ENCODE peak calls at places on chromosomes 6 and 20, in eight cellular contexts. One of them, this sample, is unnamed. For H3K27me3, the result is how much of the 10 kb centered on the place peaks cover.

GRCh38 chr6:3322366-3322890 is 63.7 kb downstream of the PSMG4 start:
- DNase-seq in ovary: no peak
- DNase-seq in stomach: no peak
- DNase-seq in brain microvascular endothelial cell: no peak
- DNase-seq in PC-9: no peak
- DNase-seq in sigmoid colon: no peak
- DNase-seq in IMR-90: no peak
- DNase-seq in transverse colon: no peak
- DNase-seq in this sample: no peak

GRCh38 chr20:21640556-21640955 is 64.9 kb upstream of the PAX1 start:
- DNase-seq in ovary: no peak
- DNase-seq in stomach: no peak
- DNase-seq in brain microvascular endothelial cell: no peak
- DNase-seq in PC-9: peak
- DNase-seq in sigmoid colon: no peak
- DNase-seq in IMR-90: no peak
- DNase-seq in transverse colon: no peak
- DNase-seq in this sample: no peak

GRCh38 chr20:42739692-42740091 is 450.0 kb downstream of the PTPRT start:
- DNase-seq in ovary: no peak
- DNase-seq in stomach: no peak
- DNase-seq in brain microvascular endothelial cell: no peak
- DNase-seq in PC-9: no peak
- DNase-seq in sigmoid colon: no peak
- DNase-seq in IMR-90: no peak
- DNase-seq in transverse colon: no peak
- DNase-seq in this sample: no peak

GRCh38 chr20:63067266-63067635 is 60.5 kb upstream of the BHLHE23 start:
- DNase-seq in ovary: no peak
- DNase-seq in stomach: no peak
- DNase-seq in brain microvascular endothelial cell: no peak
- DNase-seq in PC-9: no peak
- DNase-seq in sigmoid colon: peak
- DNase-seq in IMR-90: no peak
- DNase-seq in transverse colon: no peak
- DNase-seq in this sample: no peak

GRCh38 chr20:48656661-48657211 is 171.1 kb downstream of the PREX1 start:
- DNase-seq in ovary: no peak
- DNase-seq in stomach: peak
- DNase-seq in brain microvascular endothelial cell: no peak
- DNase-seq in PC-9: peak
- DNase-seq in sigmoid colon: no peak
- DNase-seq in IMR-90: no peak
- DNase-seq in transverse colon: no peak
- DNase-seq in this sample: no peak

GRCh38 chr6:37547564-37548061 is 47.9 kb upstream of the CCDC167 start:
- DNase-seq in ovary: no peak
- DNase-seq in stomach: no peak
- DNase-seq in brain microvascular endothelial cell: peak
- DNase-seq in PC-9: peak
- DNase-seq in sigmoid colon: no peak
- DNase-seq in IMR-90: peak
- DNase-seq in transverse colon: no peak
- DNase-seq in this sample: no peak

GRCh38 chr6:27495386-27496135 is 22.7 kb upstream of the ZNF184 start:
- DNase-seq in ovary: peak
- DNase-seq in stomach: no peak
- DNase-seq in brain microvascular endothelial cell: peak
- DNase-seq in PC-9: peak
- DNase-seq in sigmoid colon: no peak
- DNase-seq in IMR-90: peak
- DNase-seq in transverse colon: no peak
- DNase-seq in this sample: no peak

GRCh38 chr6:111129003-111129402 is 41.7 kb downstream of the SLC16A10 start:
- DNase-seq in ovary: peak
- DNase-seq in stomach: peak
- DNase-seq in brain microvascular endothelial cell: no peak
- DNase-seq in PC-9: no peak
- DNase-seq in sigmoid colon: peak
- DNase-seq in IMR-90: no peak
- DNase-seq in transverse colon: no peak
- DNase-seq in this sample: no peak

GRCh38 chr6:113713665-113714064 is 143.5 kb upstream of the MARCKS start:
- DNase-seq in ovary: no peak
- DNase-seq in stomach: no peak
- DNase-seq in brain microvascular endothelial cell: no peak
- DNase-seq in PC-9: no peak
- DNase-seq in sigmoid colon: no peak
- DNase-seq in IMR-90: no peak
- DNase-seq in transverse colon: no peak
- DNase-seq in this sample: no peak

GRCh38 chr6:43873806-43874714 is 104.0 kb downstream of the VEGFA start:
- DNase-seq in ovary: no peak
- DNase-seq in stomach: peak
- DNase-seq in brain microvascular endothelial cell: no peak
- DNase-seq in PC-9: peak
- DNase-seq in sigmoid colon: no peak
- DNase-seq in IMR-90: no peak
- DNase-seq in transverse colon: peak
- DNase-seq in this sample: no peak

GRCh38 chr6:7402746-7403145 is 13.1 kb downstream of the RIOK1 start:
- DNase-seq in ovary: no peak
- DNase-seq in stomach: no peak
- DNase-seq in brain microvascular endothelial cell: no peak
- DNase-seq in PC-9: no peak
- DNase-seq in sigmoid colon: no peak
- DNase-seq in IMR-90: no peak
- DNase-seq in transverse colon: no peak
- DNase-seq in this sample: no peak

GRCh38 chr20:33166533-33167113 is 1.3 kb upstream of the BPIFA2 start:
- DNase-seq in ovary: no peak
- DNase-seq in stomach: no peak
- DNase-seq in brain microvascular endothelial cell: no peak
- DNase-seq in PC-9: no peak
- DNase-seq in sigmoid colon: no peak
- DNase-seq in IMR-90: no peak
- DNase-seq in transverse colon: no peak
- DNase-seq in this sample: no peak

GRCh38 chr6:43749461-43749860 is 20.6 kb upstream of the VEGFA start:
- DNase-seq in ovary: no peak
- DNase-seq in stomach: no peak
- DNase-seq in brain microvascular endothelial cell: no peak
- DNase-seq in PC-9: no peak
- DNase-seq in sigmoid colon: no peak
- DNase-seq in IMR-90: no peak
- DNase-seq in transverse colon: no peak
- DNase-seq in this sample: no peak

GRCh38 chr6:5906842-5907241 is 99.9 kb downstream of the NRN1 start:
- DNase-seq in ovary: no peak
- DNase-seq in stomach: no peak
- DNase-seq in brain microvascular endothelial cell: no peak
- DNase-seq in PC-9: no peak
- DNase-seq in sigmoid colon: no peak
- DNase-seq in IMR-90: no peak
- DNase-seq in transverse colon: no peak
- DNase-seq in this sample: no peak

GRCh38 chr20:33790571-33790970 is 20.6 kb upstream of the CHMP4B start:
- DNase-seq in ovary: no peak
- DNase-seq in stomach: peak
- DNase-seq in brain microvascular endothelial cell: no peak
- DNase-seq in PC-9: peak
- DNase-seq in sigmoid colon: peak
- DNase-seq in IMR-90: no peak
- DNase-seq in transverse colon: peak
- DNase-seq in this sample: no peak

GRCh38 chr20:25116746-25117457 is 35.0 kb upstream of the VSX1 start:
- DNase-seq in ovary: no peak
- DNase-seq in stomach: no peak
- DNase-seq in brain microvascular endothelial cell: no peak
- DNase-seq in PC-9: no peak
- DNase-seq in sigmoid colon: no peak
- DNase-seq in IMR-90: no peak
- DNase-seq in transverse colon: no peak
- DNase-seq in this sample: no peak

GRCh38 chr6:54286141-54286540 is 22.1 kb upstream of the TINAG start:
- DNase-seq in ovary: no peak
- DNase-seq in stomach: no peak
- DNase-seq in brain microvascular endothelial cell: no peak
- DNase-seq in PC-9: no peak
- DNase-seq in sigmoid colon: no peak
- DNase-seq in IMR-90: no peak
- DNase-seq in transverse colon: no peak
- DNase-seq in this sample: no peak

GRCh38 chr6:100803264-100803663 is 77.9 kb downstream of the ASCC3 start:
- DNase-seq in ovary: no peak
- DNase-seq in stomach: no peak
- DNase-seq in brain microvascular endothelial cell: no peak
- DNase-seq in PC-9: no peak
- DNase-seq in sigmoid colon: no peak
- DNase-seq in IMR-90: no peak
- DNase-seq in transverse colon: no peak
- DNase-seq in this sample: no peak

GRCh38 chr6:105789935-105790334 is 296.2 kb upstream of the PRDM1 start:
- DNase-seq in ovary: no peak
- DNase-seq in stomach: no peak
- DNase-seq in brain microvascular endothelial cell: no peak
- DNase-seq in PC-9: no peak
- DNase-seq in sigmoid colon: no peak
- DNase-seq in IMR-90: no peak
- DNase-seq in transverse colon: no peak
- DNase-seq in this sample: no peak

GRCh38 chr6:37514377-37514776 is 14.7 kb upstream of the CCDC167 start:
- DNase-seq in ovary: no peak
- DNase-seq in stomach: no peak
- DNase-seq in brain microvascular endothelial cell: peak
- DNase-seq in PC-9: no peak
- DNase-seq in sigmoid colon: no peak
- DNase-seq in IMR-90: peak
- DNase-seq in transverse colon: no peak
- DNase-seq in this sample: peak

GRCh38 chr6:11202513-11203305 is 29.8 kb downstream of the NEDD9 start:
- DNase-seq in ovary: no peak
- DNase-seq in stomach: no peak
- DNase-seq in brain microvascular endothelial cell: no peak
- DNase-seq in PC-9: no peak
- DNase-seq in sigmoid colon: no peak
- DNase-seq in IMR-90: peak
- DNase-seq in transverse colon: no peak
- DNase-seq in this sample: no peak

GRCh38 chr6:34027445-34027936 is 118.4 kb downstream of the GRM4 start:
- DNase-seq in ovary: peak
- DNase-seq in stomach: peak
- DNase-seq in brain microvascular endothelial cell: no peak
- DNase-seq in PC-9: peak
- DNase-seq in sigmoid colon: no peak
- DNase-seq in IMR-90: peak
- DNase-seq in transverse colon: peak
- DNase-seq in this sample: peak

GRCh38 chr6:24777227-24777626 is 2.5 kb downstream of the GMNN start:
- DNase-seq in ovary: no peak
- DNase-seq in stomach: no peak
- DNase-seq in brain microvascular endothelial cell: no peak
- DNase-seq in PC-9: no peak
- DNase-seq in sigmoid colon: no peak
- DNase-seq in IMR-90: no peak
- DNase-seq in transverse colon: no peak
- DNase-seq in this sample: no peak

GRCh38 chr6:169805242-169805838 is 53.9 kb downstream of the ERMARD start:
- DNase-seq in ovary: no peak
- DNase-seq in stomach: no peak
- DNase-seq in brain microvascular endothelial cell: no peak
- DNase-seq in PC-9: no peak
- DNase-seq in sigmoid colon: no peak
- DNase-seq in IMR-90: no peak
- DNase-seq in transverse colon: no peak
- DNase-seq in this sample: no peak
- H3K27ac ChIP-seq in ovary: no peak
- H3K27ac ChIP-seq in stomach: no peak
- H3K27ac ChIP-seq in brain microvascular endothelial cell: no peak
- H3K27ac ChIP-seq in PC-9: no peak
- H3K27ac ChIP-seq in sigmoid colon: no peak
- H3K27ac ChIP-seq in IMR-90: no peak
- H3K27ac ChIP-seq in transverse colon: no peak
- H3K27ac ChIP-seq in this sample: no peak

GRCh38 chr20:64168381-64169088 is 4.3 kb downstream of the MYT1 start:
- DNase-seq in ovary: no peak
- DNase-seq in stomach: no peak
- DNase-seq in brain microvascular endothelial cell: no peak
- DNase-seq in PC-9: no peak
- DNase-seq in sigmoid colon: no peak
- DNase-seq in IMR-90: no peak
- DNase-seq in transverse colon: no peak
- DNase-seq in this sample: no peak
- H3K4me3 ChIP-seq in ovary: no peak
- H3K4me3 ChIP-seq in stomach: no peak
- H3K4me3 ChIP-seq in brain microvascular endothelial cell: no peak
- H3K4me3 ChIP-seq in PC-9: no peak
- H3K4me3 ChIP-seq in sigmoid colon: no peak
- H3K4me3 ChIP-seq in IMR-90: no peak
- H3K4me3 ChIP-seq in transverse colon: no peak
- H3K4me3 ChIP-seq in this sample: no peak

DNA sequence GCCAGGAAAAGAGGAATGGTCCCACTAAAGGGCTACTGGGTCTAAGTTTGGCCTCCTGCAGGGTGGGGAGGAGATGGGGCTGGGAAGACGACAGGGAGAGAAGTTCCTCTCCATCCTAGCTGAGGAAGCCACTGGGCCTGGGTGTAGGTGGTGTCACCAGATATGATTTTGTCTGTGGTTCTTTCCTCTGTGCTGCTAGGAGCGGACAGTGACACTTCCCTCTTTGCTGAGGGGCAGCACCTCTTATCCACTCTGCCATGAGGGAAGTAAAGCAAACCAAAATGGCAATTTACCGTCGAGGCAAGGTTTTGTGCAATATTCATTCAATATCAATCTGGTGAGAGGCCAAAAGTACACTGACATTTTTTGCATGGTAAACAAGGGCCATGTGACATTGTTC is 33.0 kb upstream of the NR2E1 start:
- DNase-seq in ovary: no peak
- DNase-seq in stomach: no peak
- DNase-seq in brain microvascular endothelial cell: no peak
- DNase-seq in PC-9: no peak
- DNase-seq in sigmoid colon: no peak
- DNase-seq in IMR-90: no peak
- DNase-seq in transverse colon: no peak
- DNase-seq in this sample: no peak
- H3K27me3 ChIP-seq in ovary: under half
- H3K27me3 ChIP-seq in stomach: under half
- H3K27me3 ChIP-seq in brain microvascular endothelial cell: under half
- H3K27me3 ChIP-seq in PC-9: under half
- H3K27me3 ChIP-seq in sigmoid colon: under half
- H3K27me3 ChIP-seq in IMR-90: under half
- H3K27me3 ChIP-seq in transverse colon: half or more
- H3K27me3 ChIP-seq in this sample: under half

DNA sequence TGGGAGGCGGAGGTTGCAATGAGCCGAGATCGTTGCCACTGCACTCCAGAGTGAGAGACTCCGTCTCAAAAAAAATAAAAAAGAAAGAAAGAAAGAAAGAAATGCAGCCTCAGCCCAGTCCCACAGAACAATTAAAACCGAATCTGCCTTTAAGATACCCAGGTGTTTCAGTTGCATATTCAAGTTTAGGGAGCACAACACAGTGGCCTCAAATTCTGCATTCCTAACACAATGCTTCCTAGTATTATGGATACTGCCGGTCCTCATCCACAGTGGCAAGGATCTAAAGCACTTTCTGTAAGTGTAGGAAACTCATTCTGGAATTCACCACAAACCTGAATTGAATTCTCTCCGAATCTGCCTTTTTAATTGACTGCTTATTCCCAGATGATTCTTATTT is 80.5 kb downstream of the TNFRSF21 start:
- DNase-seq in ovary: no peak
- DNase-seq in stomach: no peak
- DNase-seq in brain microvascular endothelial cell: no peak
- DNase-seq in PC-9: no peak
- DNase-seq in sigmoid colon: no peak
- DNase-seq in IMR-90: no peak
- DNase-seq in transverse colon: no peak
- DNase-seq in this sample: no peak
- H3K27ac ChIP-seq in ovary: no peak
- H3K27ac ChIP-seq in stomach: no peak
- H3K27ac ChIP-seq in brain microvascular endothelial cell: no peak
- H3K27ac ChIP-seq in PC-9: peak
- H3K27ac ChIP-seq in sigmoid colon: no peak
- H3K27ac ChIP-seq in IMR-90: no peak
- H3K27ac ChIP-seq in transverse colon: peak
- H3K27ac ChIP-seq in this sample: no peak

This sample was measured in CD4-positive, alpha-beta memory T cell.